ENCODE peak calls at places on chromosome 22, in six cellular contexts. S is ovary, G is left lung, L is spleen, W is heart left ventricle, V is psoas muscle. B is an unnamed sample.

GRCh38 chr22:19514831-19515565 is 9.2 kb downstream of the CLDN5 start:
- DNase-seq in S (no peak), G (no peak), L (no peak), W (no peak), V (no peak), B (no peak)

GRCh38 chr22:40396882-40397281 is 26.5 kb downstream of the SGSM3 start:
- DNase-seq in S (no peak), G (peak), L (no peak), W (peak), V (no peak), B (no peak)

GRCh38 chr22:19516378-19517170 is 7.6 kb downstream of the CLDN5 start:
- DNase-seq in S (no peak), G (no peak), L (no peak), W (no peak), V (no peak), B (peak)

GRCh38 chr22:23696326-23696851 is 5.6 kb downstream of the RGL4 start:
- DNase-seq in S (no peak), G (peak), L (peak), W (peak), V (no peak), B (no peak)

GRCh38 chr22:43008509-43008908 is 6.4 kb downstream of the PACSIN2 start:
- DNase-seq in S (no peak), G (no peak), L (no peak), W (no peak), V (peak), B (peak)

GRCh38 chr22:44319685-44320084 is 6.9 kb upstream of the SHISAL1 start:
- DNase-seq in S (no peak), G (no peak), L (no peak), W (no peak), V (no peak), B (no peak)

GRCh38 chr22:23058063-23058462 is 12.3 kb upstream of the GNAZ start:
- DNase-seq in S (no peak), G (no peak), L (no peak), W (peak), V (no peak), B (no peak)

GRCh38 chr22:39712938-39713525 is 142.5 kb downstream of the CACNA1I start:
- DNase-seq in S (no peak), G (no peak), L (peak), W (no peak), V (no peak), B (no peak)

GRCh38 chr22:37045958-37046357 is 5.6 kb upstream of the KCTD17 start:
- DNase-seq in S (no peak), G (no peak), L (no peak), W (no peak), V (no peak), B (no peak)

GRCh38 chr22:26438006-26438405 is 8.9 kb downstream of the ASPHD2 start:
- DNase-seq in S (no peak), G (no peak), L (no peak), W (no peak), V (no peak), B (no peak)

GRCh38 chr22:39825661-39826102 is 67.9 kb downstream of the ENTHD1 start:
- DNase-seq in S (no peak), G (no peak), L (peak), W (no peak), V (no peak), B (no peak)

GRCh38 chr22:37095113-37095512 is 14.4 kb downstream of the TMPRSS6 start:
- DNase-seq in S (no peak), G (no peak), L (no peak), W (no peak), V (no peak), B (no peak)

GRCh38 chr22:27241430-27242110 is 560.0 kb downstream of the MN1 start:
- DNase-seq in S (peak), G (no peak), L (peak), W (no peak), V (no peak), B (peak)

DNA sequence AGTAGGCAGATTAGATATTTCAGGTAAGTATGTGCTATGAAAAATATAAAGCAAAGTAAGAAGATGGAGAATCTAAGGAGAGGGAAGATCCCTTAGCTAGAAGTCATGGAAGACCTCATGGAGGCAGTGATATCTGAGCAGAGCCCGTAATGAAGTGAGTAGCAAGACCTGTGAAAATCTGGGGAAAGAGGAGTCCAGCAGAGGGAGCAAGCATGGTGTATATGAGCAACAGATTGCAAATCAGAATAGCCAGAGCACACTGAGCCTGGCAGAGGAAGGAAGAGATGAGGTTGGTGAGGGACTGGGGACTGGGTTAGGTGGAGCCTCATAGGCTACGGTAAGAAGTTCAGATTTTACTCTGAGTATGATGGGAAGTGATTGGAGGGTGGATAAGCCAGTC is 9.4 kb downstream of the LHFPL7 start:
- DNase-seq in S (no peak), G (no peak), L (no peak), W (no peak), V (no peak), B (no peak)
- TF ChIP-seq CTCF in S (no peak), G (no peak), L (no peak), W (no peak), V (no peak), B (no peak)

GRCh38 chr22:38215156-38216038 is 13.6 kb downstream of the MAFF start:
- DNase-seq in S (no peak), G (no peak), L (no peak), W (no peak), V (no peak), B (no peak)

GRCh38 chr22:38211556-38211955 is 9.8 kb downstream of the MAFF start:
- DNase-seq in S (no peak), G (no peak), L (no peak), W (no peak), V (no peak), B (no peak)

GRCh38 chr22:38213319-38214247 is 11.8 kb downstream of the MAFF start:
- DNase-seq in S (no peak), G (no peak), L (no peak), W (no peak), V (no peak), B (no peak)

GRCh38 chr22:38212442-38212841 is 10.6 kb downstream of the MAFF start:
- DNase-seq in S (no peak), G (no peak), L (no peak), W (no peak), V (no peak), B (no peak)

DNA sequence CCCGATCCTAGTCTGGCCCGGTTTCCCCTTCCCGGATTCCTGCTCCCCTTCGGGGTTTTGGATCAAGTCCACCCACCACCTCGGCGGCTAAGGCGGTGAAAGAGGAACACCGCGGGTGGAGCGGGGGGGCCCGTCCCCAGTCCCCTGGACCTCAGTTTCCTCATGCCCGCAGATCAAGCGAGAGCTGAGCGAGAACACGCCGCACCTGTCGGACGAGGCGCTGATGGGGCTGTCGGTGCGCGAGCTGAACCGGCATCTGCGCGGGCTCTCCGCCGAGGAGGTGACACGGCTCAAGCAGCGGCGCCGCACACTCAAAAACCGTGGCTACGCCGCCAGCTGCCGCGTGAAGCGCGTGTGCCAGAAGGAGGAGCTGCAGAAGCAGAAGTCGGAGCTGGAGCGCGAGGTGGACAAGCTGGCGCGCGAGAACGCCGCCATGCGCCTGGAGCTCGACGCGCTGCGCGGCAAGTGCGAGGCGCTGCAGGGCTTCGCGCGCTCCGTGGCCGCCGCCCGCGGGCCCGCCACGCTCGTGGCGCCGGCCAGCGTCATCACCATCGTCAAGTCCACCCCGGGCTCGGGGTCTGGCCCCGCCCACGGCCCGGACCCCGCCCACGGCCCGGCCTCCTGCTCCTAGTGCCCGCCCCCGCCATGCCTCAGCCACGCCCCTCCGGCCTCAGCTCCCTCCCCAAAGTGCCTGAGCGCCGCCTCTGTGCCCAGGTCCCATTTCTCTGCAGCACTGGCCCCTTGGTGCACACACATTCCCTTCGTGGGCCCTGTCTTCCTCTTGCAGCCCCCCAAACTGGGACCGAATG is 12.7 kb downstream of the MAFF start:
- DNase-seq in S (peak), G (peak), L (peak), W (no peak), V (peak), B (peak)
- H3K4me3 ChIP-seq in S (no peak), G (peak), L (peak), W (no peak), V (peak), B (peak)

DNA sequence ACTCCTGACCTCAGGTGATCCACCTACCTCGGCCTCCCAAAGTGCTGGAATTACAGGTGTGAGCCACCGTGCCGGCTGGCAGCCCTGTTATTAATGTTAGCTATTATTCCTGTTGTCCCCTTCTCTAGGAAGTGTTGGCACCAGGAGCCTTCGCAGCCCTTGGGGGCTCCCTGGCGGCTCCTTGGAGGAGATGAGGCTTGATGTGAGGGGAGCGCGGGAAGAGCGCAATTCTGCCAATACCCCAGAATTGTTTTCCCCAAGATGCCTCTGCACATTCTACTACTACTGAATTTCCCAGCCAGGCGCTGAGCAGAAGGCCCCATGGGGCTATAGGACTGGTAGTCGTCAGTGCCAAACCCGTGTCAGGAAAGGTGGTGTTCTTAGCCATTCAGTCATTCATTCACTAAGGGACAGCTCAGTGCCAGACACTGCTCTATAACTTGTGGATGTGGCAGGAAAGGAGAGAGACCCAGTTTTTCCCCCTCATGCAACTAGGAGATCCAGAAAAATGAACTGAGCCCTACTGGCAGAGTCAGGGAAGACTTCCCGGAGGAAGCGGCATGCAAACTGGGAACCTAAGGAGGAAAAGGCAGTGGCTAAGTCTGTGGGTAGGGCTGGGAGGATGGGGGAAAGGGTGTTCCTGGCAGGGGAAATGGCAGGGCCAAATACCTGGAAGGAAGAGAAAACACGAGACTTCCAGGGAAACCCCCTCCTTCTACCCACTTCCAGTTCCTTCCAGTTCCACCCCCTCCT is 3.5 kb downstream of the FBLN1 start:
- DNase-seq in S (no peak), G (no peak), L (no peak), W (no peak), V (no peak), B (peak)
- H3K27ac ChIP-seq in S (peak), G (no peak), L (no peak), W (peak), V (no peak), B (no peak)

DNA sequence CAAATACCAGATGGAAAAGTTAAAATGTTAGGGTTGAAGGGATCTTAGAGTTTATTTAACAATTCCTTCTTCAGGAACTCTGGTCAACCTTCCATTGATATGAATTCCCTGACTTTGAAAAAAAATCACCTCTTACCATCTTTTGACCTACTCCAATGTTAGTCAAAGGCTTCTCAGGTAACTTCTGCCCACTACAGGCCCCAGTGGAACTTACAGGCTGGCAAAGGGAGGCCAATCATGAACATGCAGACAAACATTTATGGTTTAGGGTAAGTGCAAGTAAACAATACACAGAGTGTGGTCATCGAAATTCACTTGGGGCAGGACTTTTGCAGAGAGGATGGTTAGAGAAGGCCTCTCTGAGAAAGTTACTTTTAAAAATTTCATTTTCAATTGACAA is 45.1 kb downstream of the SYN3 start:
- DNase-seq in S (no peak), G (no peak), L (no peak), W (no peak), V (no peak), B (no peak)
- TF ChIP-seq CTCF in S (no peak), G (no peak), L (no peak), W (no peak), V (no peak), B (no peak)

DNA sequence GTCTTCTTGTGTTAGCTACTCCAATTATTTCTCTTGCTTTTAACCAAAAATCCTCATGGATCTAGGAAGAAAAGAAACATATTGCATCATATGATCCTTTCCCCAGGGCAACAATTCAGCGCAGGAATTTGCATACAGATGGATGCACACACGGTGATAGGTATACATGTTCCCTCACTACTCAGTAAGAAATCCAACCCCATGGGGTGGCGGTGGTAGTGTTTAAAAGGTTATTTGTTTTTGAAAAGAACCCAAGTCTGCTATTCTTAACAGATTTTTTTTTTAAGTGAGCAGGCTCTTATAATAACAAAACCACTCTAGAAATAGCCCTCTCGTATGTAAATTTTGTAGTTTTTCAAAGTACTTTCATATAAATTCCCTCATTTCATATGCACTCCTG is 4.2 kb upstream of the SYN3 start:
- DNase-seq in S (no peak), G (no peak), L (no peak), W (no peak), V (no peak), B (no peak)
- H3K4me3 ChIP-seq in S (no peak), G (no peak), L (no peak), W (no peak), V (no peak), B (no peak)

DNA sequence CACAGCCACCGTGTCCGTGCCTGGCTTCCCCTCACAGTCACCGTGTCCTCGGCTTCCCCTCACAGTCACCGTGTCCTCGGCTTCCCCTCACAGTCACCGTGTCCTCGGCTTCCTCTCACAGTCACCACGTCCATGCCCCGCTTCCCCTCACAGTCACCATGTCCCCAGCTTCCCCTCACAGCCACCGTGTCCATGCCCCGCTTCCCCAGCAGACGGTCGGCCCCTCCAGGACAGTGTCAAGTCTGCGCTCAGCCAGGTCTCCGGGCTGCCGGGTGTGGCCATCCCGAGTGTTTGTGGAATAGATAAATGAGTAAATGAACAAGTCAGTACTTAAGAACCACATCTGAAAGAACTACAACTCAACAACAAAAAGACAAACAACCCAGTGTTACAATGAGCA is 23.8 kb downstream of the WNT7B start:
- DNase-seq in S (no peak), G (no peak), L (no peak), W (no peak), V (no peak), B (no peak)
- H3K27ac ChIP-seq in S (no peak), G (no peak), L (no peak), W (no peak), V (no peak), B (no peak)

DNA sequence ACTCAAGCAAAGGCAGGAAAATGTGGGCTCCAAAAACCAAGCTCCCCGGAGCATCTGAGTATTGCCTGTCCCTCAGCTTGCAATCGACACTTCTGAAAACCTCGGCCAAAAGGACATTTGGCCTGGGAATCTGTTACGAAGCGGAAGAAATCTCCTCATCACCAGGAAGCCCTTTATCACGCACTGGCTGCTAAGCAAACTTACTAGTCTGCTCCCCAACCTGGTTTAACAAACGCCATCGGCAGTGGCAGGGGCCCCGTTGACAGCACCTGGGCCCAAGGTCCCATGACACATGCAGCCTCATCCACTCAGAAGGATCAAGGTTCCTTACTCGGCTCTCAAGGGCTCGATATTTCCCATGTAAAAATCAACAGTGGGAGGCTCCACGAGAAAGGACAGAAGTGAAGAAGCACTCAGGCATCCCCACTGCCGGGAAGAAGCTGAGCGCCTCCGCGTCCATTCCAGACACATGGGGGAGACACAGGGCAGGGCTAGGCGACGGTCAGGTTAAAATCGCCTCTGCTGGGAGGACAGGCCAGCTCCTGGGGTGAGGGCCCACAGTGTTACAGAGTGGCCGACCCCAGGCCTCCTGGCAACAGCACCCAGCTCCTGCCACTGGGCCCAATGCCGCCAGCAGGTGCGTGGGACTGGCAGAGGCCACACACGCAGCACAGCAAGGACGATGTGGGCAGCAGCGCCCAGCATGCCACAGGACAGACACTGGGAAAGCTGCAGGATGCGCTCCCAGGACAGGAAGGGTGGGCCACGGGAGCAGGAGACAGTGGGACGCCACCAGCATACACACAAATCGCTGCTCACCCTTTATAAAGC is 27.1 kb downstream of the BRD1 start:
- DNase-seq in S (no peak), G (no peak), L (no peak), W (no peak), V (no peak), B (no peak)
- TF ChIP-seq CTCF in S (no peak), G (no peak), L (no peak), W (no peak), V (peak), B (no peak)

B was measured in tibial artery.